ENCODE peak calls at places on chromosome 17, in four cellular contexts. T is activated B cell treated with CpG ODN at 0.5 μM for 24 hours; U is kidney glomerular epithelial cell; S is stimulated activated CD8-positive, alpha-beta memory T cell treated with anti-CD3 and anti-CD28 coated beads, Interleukin-4, amount 100 ng/mL, for 24 hours. W is an unnamed sample.

GRCh38 chr17:50887705-50888245 is 21.6 kb upstream of the TOB1 start:
- DNase-seq in T (no peak), U (no peak), S (no peak), W (no peak)

GRCh38 chr17:43015579-43015978 is 6.6 kb downstream of the VAT1 start:
- DNase-seq in T (no peak), U (no peak), S (no peak), W (no peak)

GRCh38 chr17:8904201-8904600 is 36.7 kb upstream of the PIK3R6 start:
- DNase-seq in T (no peak), U (no peak), S (no peak), W (no peak)

GRCh38 chr17:28743243-28744103 is at the start of gene TRAF4:
- DNase-seq in T (peak), U (peak), S (peak), W (peak)

GRCh38 chr17:49013311-49014205 is 16.4 kb downstream of the IGF2BP1 start:
- DNase-seq in T (no peak), U (no peak), S (no peak), W (no peak)

GRCh38 chr17:81040791-81041337 is 5.9 kb downstream of the BAIAP2 start:
- DNase-seq in T (no peak), U (no peak), S (no peak), W (no peak)

GRCh38 chr17:20944014-20944905 is 98.6 kb downstream of the USP22 start:
- DNase-seq in T (no peak), U (no peak), S (no peak), W (peak)

GRCh38 chr17:13508916-13509315 is 92.8 kb downstream of the HS3ST3A1 start:
- DNase-seq in T (no peak), U (no peak), S (no peak), W (no peak)

GRCh38 chr17:57915980-57916757 is 39.0 kb downstream of the CUEDC1 start:
- DNase-seq in T (no peak), U (no peak), S (no peak), W (no peak)

GRCh38 chr17:1994707-1995106 is 30.4 kb downstream of the RTN4RL1 start:
- DNase-seq in T (no peak), U (no peak), S (no peak), W (no peak)

GRCh38 chr17:32876414-32877163 is at the start of gene MYO1D:
- DNase-seq in T (peak), U (no peak), S (peak), W (peak)

GRCh38 chr17:6679241-6679640 is 27.7 kb downstream of the C17orf100 start:
- DNase-seq in T (no peak), U (no peak), S (no peak), W (no peak)

GRCh38 chr17:21330436-21331160 is 45.6 kb upstream of the KCNJ12 start:
- DNase-seq in T (no peak), U (no peak), S (no peak), W (no peak)

GRCh38 chr17:7582401-7583252 is 1.0 kb upstream of the MPDU1 start:
- DNase-seq in T (no peak), U (no peak), S (no peak), W (no peak)

GRCh38 chr17:57360266-57360665 is 103.9 kb downstream of the MSI2 start:
- DNase-seq in T (no peak), U (no peak), S (no peak), W (no peak)

GRCh38 chr17:30336369-30337171 is 2.7 kb upstream of the TMIGD1 start:
- DNase-seq in T (no peak), U (peak), S (peak), W (peak)

GRCh38 chr17:36610472-36610871 is 9.1 kb downstream of the MRM1 start:
- DNase-seq in T (no peak), U (no peak), S (no peak), W (no peak)

GRCh38 chr17:37774508-37774907 is 29.6 kb upstream of the HNF1B start:
- DNase-seq in T (peak), U (peak), S (peak), W (peak)

GRCh38 chr17:78340183-78340955 is 19.5 kb downstream of the SOCS3 start:
- DNase-seq in T (no peak), U (no peak), S (no peak), W (no peak)

GRCh38 chr17:561118-561517 is 153.5 kb downstream of the VPS53 start:
- DNase-seq in T (no peak), U (peak), S (no peak), W (peak)

GRCh38 chr17:19978206-19978802 is 676 bp upstream of the AKAP10 start:
- DNase-seq in T (no peak), U (peak), S (no peak), W (peak)

GRCh38 chr17:31273511-31273910 is 23.5 kb downstream of the OMG start:
- DNase-seq in T (no peak), U (no peak), S (no peak), W (no peak)

GRCh38 chr17:29157310-29157709 is 22.9 kb downstream of the MYO18A start:
- DNase-seq in T (no peak), U (no peak), S (no peak), W (no peak)

GRCh38 chr17:50507871-50508572 is at the start of gene MYCBPAP:
- DNase-seq in T (peak), U (peak), S (peak), W (peak)

GRCh38 chr17:40612510-40613244 is 34.9 kb downstream of the SMARCE1 start:
- DNase-seq in T (no peak), U (no peak), S (peak), W (peak)

GRCh38 chr17:16969931-16970906 is 1.7 kb downstream of the TNFRSF13B start:
- DNase-seq in T (no peak), U (no peak), S (no peak), W (no peak)

GRCh38 chr17:40551091-40551873 is 14.0 kb downstream of the CCR7 start:
- DNase-seq in T (peak), U (peak), S (no peak), W (no peak)

GRCh38 chr17:18166894-18167293 is 16.7 kb upstream of the ALKBH5 start:
- DNase-seq in T (no peak), U (no peak), S (no peak), W (no peak)

GRCh38 chr17:19398301-19399181 is 11.6 kb upstream of the MFAP4 start:
- DNase-seq in T (no peak), U (no peak), S (no peak), W (peak)

GRCh38 chr17:14873996-14874395 is 391.1 kb downstream of the PMP22 start:
- DNase-seq in T (no peak), U (no peak), S (no peak), W (no peak)

GRCh38 chr17:65456368-65457151 is 104.9 kb downstream of the AXIN2 start:
- DNase-seq in T (no peak), U (no peak), S (no peak), W (no peak)

W was measured in kidney tubule cell.